ENCODE peak calls at places on chromosome 17, in four cellular contexts. W is tibial nerve, O is adrenal gland, F is neural progenitor cell. X is an unnamed sample.

GRCh38 chr17:49596613-49597244 is 21.1 kb downstream of the NXPH3 start:
- DNase-seq in W (no peak), F (no peak), O (no peak), X (no peak)

GRCh38 chr17:64992325-64992802 is 64.2 kb downstream of the GNA13 start:
- DNase-seq in F (no peak), W (no peak), O (peak; percentile 53), X (peak; percentile 91)

GRCh38 chr17:31313982-31314787 is at the start of gene EVI2B:
- DNase-seq in W (no peak), F (no peak), O (no peak), X (peak; percentile 6)

GRCh38 chr17:32971171-32971570 is 20.5 kb upstream of the SPACA3 start:
- DNase-seq in F (no peak), W (no peak), O (no peak), X (no peak)

GRCh38 chr17:36851230-36851629 is 86.0 kb upstream of the LHX1 start:
- DNase-seq in W (no peak), O (no peak), F (no peak), X (no peak)

GRCh38 chr17:51152766-51153209 is 571 bp upstream of the NME1 start:
- DNase-seq in O (peak; percentile 40), F (no peak), W (no peak), X (no peak)

GRCh38 chr17:49210158-49211029 is at the start of the genes ABI3 and GNGT2:
- DNase-seq in O (peak; percentile 45), F (no peak), W (no peak), X (no peak)

GRCh38 chr17:61325382-61326073 is 74.1 kb upstream of the TBX2 start:
- DNase-seq in F (no peak), O (no peak), W (no peak), X (no peak)

GRCh38 chr17:19507673-19508326 is 25.9 kb upstream of the SLC47A1 start:
- DNase-seq in F (peak; percentile 96), W (peak; percentile 92), O (peak; percentile 91), X (peak; percentile 95)

GRCh38 chr17:28750178-28751047 is 6.6 kb downstream of the TRAF4 start:
- DNase-seq in F (peak; percentile 96), O (peak; percentile 97), W (peak; percentile 96), X (peak; percentile 93)

GRCh38 chr17:33463887-33464286 is 170.8 kb upstream of the ASIC2 start:
- DNase-seq in W (no peak), O (no peak), F (no peak), X (peak; percentile 83)

GRCh38 chr17:28997811-28998210 is 8.0 kb downstream of the SEZ6 start:
- DNase-seq in O (no peak), F (no peak), W (no peak), X (no peak)

GRCh38 chr17:82709024-82709675 is 7.4 kb upstream of the FN3KRP start:
- DNase-seq in F (no peak), W (no peak), O (no peak), X (no peak)
- H3K4me1 ChIP-seq in F (no peaks in the 10 kb centered on the region), W (peaks cover 4% of the 10 kb centered on the region), O (no peaks in the 10 kb centered on the region), X (no peaks in the 10 kb centered on the region)

DNA sequence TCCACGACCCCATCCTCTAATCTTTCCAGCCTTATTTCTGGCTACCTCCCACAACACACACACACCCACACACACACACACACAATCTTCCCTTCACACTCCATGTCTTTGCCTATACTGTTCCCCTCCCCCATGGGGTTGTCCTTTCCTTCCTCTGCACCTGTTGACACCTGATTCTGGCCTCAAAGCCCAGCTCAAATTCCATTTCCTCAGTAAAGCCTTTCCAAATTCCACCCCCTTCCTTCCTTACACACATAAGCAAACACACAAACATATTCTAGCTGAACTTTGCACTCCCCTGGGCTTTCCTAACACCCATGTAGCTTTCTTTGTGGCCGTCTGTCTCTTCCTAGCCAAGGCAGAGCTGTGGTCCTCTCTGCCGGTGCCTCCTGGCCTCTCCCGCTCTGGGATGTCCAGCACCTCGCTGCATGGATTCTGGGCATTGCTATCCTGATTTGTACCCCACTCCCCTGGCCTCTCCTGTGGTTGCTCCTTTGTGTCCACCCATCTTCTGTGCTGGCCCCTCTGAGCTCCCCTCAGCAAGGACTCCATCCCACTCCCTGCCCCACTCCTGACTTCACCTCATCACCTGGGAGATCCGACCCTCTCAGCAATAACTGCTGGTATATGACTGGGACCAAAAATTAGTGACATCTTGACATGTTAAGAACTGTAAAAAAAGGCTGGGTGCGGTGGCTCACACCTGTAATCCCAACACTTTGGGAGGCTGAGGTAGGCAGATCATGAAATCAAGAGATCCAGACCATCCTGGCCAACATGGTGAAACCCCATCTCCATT is 8.4 kb upstream of the SRCIN1 start:
- DNase-seq in W (no peak), F (no peak), O (no peak), X (no peak)
- H3K4me1 ChIP-seq in W (no peaks in the 10 kb centered on the region), F (peaks cover 21% of the 10 kb centered on the region), O (no peaks in the 10 kb centered on the region), X (no peaks in the 10 kb centered on the region)

GRCh38 chr17:17737938-17738894 is 57.0 kb downstream of the RAI1 start:
- DNase-seq in F (peak; percentile 63), O (no peak), W (no peak), X (no peak)
- H3K4me1 ChIP-seq in F (peaks cover 43% of the 10 kb centered on the region), O (peaks cover 64% of the 10 kb centered on the region), W (peaks cover 80% of the 10 kb centered on the region), X (peaks cover 21% of the 10 kb centered on the region)

GRCh38 chr17:17728550-17729251 is 47.4 kb downstream of the RAI1 start:
- DNase-seq in F (no peak), W (no peak), O (peak; percentile 74), X (no peak)

GRCh38 chr17:17724991-17725852 is 44.0 kb downstream of the RAI1 start:
- DNase-seq in W (no peak), F (peak; percentile 84), O (no peak), X (no peak)

GRCh38 chr17:17725853-17726720 is 44.8 kb downstream of the RAI1 start:
- DNase-seq in W (no peak), O (no peak), F (peak; percentile 38), X (no peak)

GRCh38 chr17:17727111-17727659 is 45.9 kb downstream of the RAI1 start:
- DNase-seq in O (no peak), W (no peak), F (no peak), X (no peak)

DNA sequence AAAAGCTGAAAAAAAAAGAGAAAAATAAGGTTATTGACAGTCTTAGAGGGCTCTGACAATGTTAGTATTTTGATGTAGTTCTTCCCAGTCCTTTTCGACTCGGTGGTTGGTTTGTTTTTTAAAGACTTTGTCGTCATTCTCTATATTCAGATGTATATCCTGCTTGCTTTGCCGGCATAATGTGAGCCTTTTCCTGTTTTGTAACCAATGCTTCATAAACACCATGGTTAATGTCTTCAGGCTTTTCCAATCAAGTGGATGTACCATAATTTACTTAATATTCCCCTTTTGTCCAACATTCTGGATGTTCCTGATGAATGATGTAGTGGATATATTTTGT is 45.4 kb downstream of the RAI1 start:
- DNase-seq in O (no peak), F (no peak), W (no peak), X (no peak)
- H3K4me1 ChIP-seq in O (peaks cover 85% of the 10 kb centered on the region), F (peaks cover 25% of the 10 kb centered on the region), W (peaks cover 92% of the 10 kb centered on the region), X (peaks cover 32% of the 10 kb centered on the region)

GRCh38 chr17:66351701-66352100 is 49.3 kb downstream of the PRKCA start:
- DNase-seq in W (no peak), F (no peak), O (no peak), X (no peak)
- H3K4me1 ChIP-seq in W (peaks cover 47% of the 10 kb centered on the region), F (peaks cover 19% of the 10 kb centered on the region), O (peaks cover 69% of the 10 kb centered on the region), X (no peaks in the 10 kb centered on the region)

DNA sequence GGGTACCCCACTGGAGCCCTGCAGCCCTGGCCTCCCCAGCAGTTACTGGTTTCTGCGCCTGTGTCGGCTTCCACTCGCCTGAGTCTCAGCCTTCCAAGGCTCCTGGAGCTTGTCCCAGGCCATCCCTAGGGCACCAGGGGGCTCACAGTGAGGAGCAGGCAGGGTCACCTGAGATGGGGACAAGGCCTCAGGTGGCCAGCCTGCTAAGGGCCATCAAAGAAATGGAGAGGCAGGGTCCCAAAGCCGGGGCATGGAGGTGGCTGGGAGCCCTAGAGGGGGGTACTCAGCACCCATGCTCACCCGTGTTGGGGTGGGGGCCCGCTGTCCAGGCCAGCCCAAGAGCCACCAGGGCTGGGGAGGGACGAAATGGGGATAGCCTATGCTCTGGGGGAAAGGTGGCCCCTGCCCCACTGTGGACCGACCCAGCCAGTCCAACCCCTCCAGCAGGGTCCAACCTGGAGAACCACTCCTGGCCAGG is 1.3 kb downstream of the FASN start:
- DNase-seq in F (no peak), W (no peak), O (no peak), X (no peak)
- H3K4me1 ChIP-seq in F (peaks cover 37% of the 10 kb centered on the region), W (peaks cover 58% of the 10 kb centered on the region), O (peaks cover 32% of the 10 kb centered on the region), X (peaks cover 30% of the 10 kb centered on the region)

GRCh38 chr17:74480290-74480689 is 13.9 kb downstream of the CD300A start:
- DNase-seq in W (no peak), O (no peak), F (no peak), X (no peak)

GRCh38 chr17:74478369-74479100 is 12.1 kb downstream of the CD300A start:
- DNase-seq in O (peak; percentile 37), F (no peak), W (no peak), X (peak; percentile 34)

GRCh38 chr17:74475189-74475588 is 8.8 kb downstream of the CD300A start:
- DNase-seq in W (no peak), F (no peak), O (no peak), X (no peak)

GRCh38 chr17:74474043-74474792 is 7.8 kb downstream of the CD300A start:
- DNase-seq in O (no peak), W (no peak), F (no peak), X (no peak)

GRCh38 chr17:74477411-74477810 is 11.0 kb downstream of the CD300A start:
- DNase-seq in O (no peak), W (no peak), F (no peak), X (no peak)
- H3K4me1 ChIP-seq in O (no peaks in the 10 kb centered on the region), W (peaks cover 4% of the 10 kb centered on the region), F (no peaks in the 10 kb centered on the region), X (no peaks in the 10 kb centered on the region)

DNA sequence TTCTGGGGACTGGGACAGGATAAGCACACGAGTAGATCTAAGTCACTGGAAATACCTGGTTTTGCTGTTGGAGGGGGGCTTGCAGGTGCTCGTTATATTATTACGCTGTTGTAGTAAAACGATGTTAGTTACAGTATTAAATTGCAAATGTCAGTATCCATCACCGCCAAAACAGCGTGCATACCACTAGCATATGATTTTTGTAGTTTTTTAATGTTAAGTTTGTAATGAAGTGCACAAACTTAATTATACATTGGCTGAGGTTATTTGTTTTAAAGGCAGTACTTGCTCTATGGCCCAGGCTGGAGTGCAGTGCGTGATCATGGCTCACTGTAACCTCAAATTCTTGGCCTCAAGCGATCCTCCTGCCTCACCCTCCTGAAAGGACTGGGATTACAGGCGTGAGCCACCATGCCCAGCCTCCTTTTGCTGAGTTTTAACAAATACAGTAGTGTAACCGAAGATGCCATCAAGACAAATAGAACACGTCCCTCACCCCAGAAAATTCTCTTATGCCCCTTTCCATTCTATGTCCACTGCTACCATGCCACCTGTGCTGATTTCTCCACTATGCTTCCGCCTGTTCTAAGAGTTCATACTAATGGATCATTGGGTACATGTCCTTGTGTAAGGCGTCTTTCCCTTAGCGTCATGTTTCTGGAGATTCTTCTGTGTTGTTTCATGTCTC is 20.7 kb upstream of the CSNK1D start:
- DNase-seq in F (no peak), W (no peak), O (no peak), X (no peak)
- H3K4me1 ChIP-seq in F (peaks cover 14% of the 10 kb centered on the region), W (peaks cover 59% of the 10 kb centered on the region), O (peaks cover 43% of the 10 kb centered on the region), X (no peaks in the 10 kb centered on the region)

GRCh38 chr17:7797976-7798375 is 36.0 kb upstream of the KDM6B start:
- DNase-seq in F (no peak), W (no peak), O (no peak), X (no peak)
- H3K4me1 ChIP-seq in F (peaks cover 6% of the 10 kb centered on the region), W (no peaks in the 10 kb centered on the region), O (no peaks in the 10 kb centered on the region), X (no peaks in the 10 kb centered on the region)

X was measured in trophoblast cell.